ENCODE peak calls at places on chromosomes 16 and 17, in nine cellular contexts. E, H, L, X, W, Z, G, S and K are unnamed samples.

GRCh38 chr17:67435122-67435521 is 58.0 kb downstream of the PITPNC1 start:
- DNase-seq in E (peak), H (no peak), L (no peak), X (no peak), W (no peak), Z (no peak), G (no peak), S (peak), K (no peak)

GRCh38 chr17:7916799-7917198 is 710 bp upstream of the RNF227 start:
- DNase-seq in E (no peak), H (no peak), L (no peak), X (no peak), W (no peak), Z (no peak), G (no peak), S (no peak), K (peak)

GRCh38 chr17:50560931-50561750 is 626 bp downstream of the CACNA1G start:
- DNase-seq in E (no peak), H (no peak), L (no peak), X (no peak), W (no peak), Z (peak), G (no peak), S (no peak), K (peak)

GRCh38 chr16:30395155-30395991 is at the start of gene ZNF48:
- DNase-seq in E (peak), H (peak), L (peak), X (peak), W (peak), Z (peak), G (peak), S (peak), K (peak)

GRCh38 chr17:44331249-44331760 is 6.7 kb upstream of the SLC25A39 start:
- DNase-seq in E (peak), H (peak), L (peak), X (peak), W (peak), Z (peak), G (peak), S (peak), K (peak)

GRCh38 chr16:21156767-21157467 is 1.6 kb upstream of the LDAF1 start:
- DNase-seq in E (no peak), H (peak), L (peak), X (peak), W (no peak), Z (peak), G (peak), S (no peak), K (peak)

GRCh38 chr17:74466111-74466784 is at the start of gene CD300A:
- DNase-seq in E (no peak), H (no peak), L (no peak), X (no peak), W (no peak), Z (peak), G (no peak), S (peak), K (no peak)

GRCh38 chr17:61250335-61250890 is 149.2 kb upstream of the TBX2 start:
- DNase-seq in E (no peak), H (no peak), L (no peak), X (no peak), W (no peak), Z (no peak), G (no peak), S (no peak), K (no peak)

GRCh38 chr17:19364699-19365498 is 2.4 kb upstream of the B9D1 start:
- DNase-seq in E (no peak), H (no peak), L (peak), X (no peak), W (no peak), Z (no peak), G (no peak), S (no peak), K (peak)

GRCh38 chr16:9351440-9351839 is 260.0 kb downstream of the HAPSTR1 start:
- DNase-seq in E (no peak), H (no peak), L (no peak), X (no peak), W (no peak), Z (no peak), G (no peak), S (no peak), K (no peak)

GRCh38 chr17:10837987-10838386 is at the start of gene PIRT:
- DNase-seq in E (no peak), H (no peak), L (no peak), X (no peak), W (no peak), Z (no peak), G (no peak), S (no peak), K (no peak)

GRCh38 chr17:35489944-35490343 is 41.4 kb upstream of the SLFN13 start:
- DNase-seq in E (no peak), H (no peak), L (no peak), X (no peak), W (no peak), Z (peak), G (no peak), S (no peak), K (no peak)

GRCh38 chr16:49754495-49755290 is 101.2 kb downstream of the ZNF423 start:
- DNase-seq in E (no peak), H (peak), L (no peak), X (no peak), W (no peak), Z (peak), G (no peak), S (no peak), K (peak)

GRCh38 chr16:2518823-2519710 is 1.1 kb upstream of the AMDHD2 start:
- DNase-seq in E (no peak), H (no peak), L (no peak), X (no peak), W (no peak), Z (no peak), G (no peak), S (no peak), K (no peak)

GRCh38 chr17:45019177-45019711 is 32.2 kb downstream of the DCAKD start:
- DNase-seq in E (no peak), H (peak), L (no peak), X (peak), W (no peak), Z (peak), G (peak), S (peak), K (peak)

GRCh38 chr17:57567278-57567677 is 177.8 kb downstream of the CCDC182 start:
- DNase-seq in E (no peak), H (peak), L (no peak), X (no peak), W (no peak), Z (no peak), G (no peak), S (no peak), K (peak)

GRCh38 chr17:47324224-47325020 is 667 bp downstream of the EFCAB13 start:
- DNase-seq in E (peak), H (no peak), L (no peak), X (no peak), W (peak), Z (peak), G (no peak), S (peak), K (peak)

GRCh38 chr17:1413281-1413791 is 13.3 kb upstream of the YWHAE start:
- DNase-seq in E (no peak), H (peak), L (no peak), X (no peak), W (no peak), Z (no peak), G (no peak), S (no peak), K (no peak)

GRCh38 chr16:67447508-67448076 is 16.7 kb downstream of the HSD11B2 start:
- DNase-seq in E (peak), H (peak), L (no peak), X (peak), W (peak), Z (peak), G (no peak), S (peak), K (peak)

GRCh38 chr17:10186771-10187425 is 11.5 kb downstream of the GAS7 start:
- DNase-seq in E (no peak), H (no peak), L (no peak), X (no peak), W (no peak), Z (no peak), G (no peak), S (no peak), K (no peak)

GRCh38 chr17:50679008-50679544 is 28.6 kb downstream of the ANKRD40 start:
- DNase-seq in E (no peak), H (no peak), L (no peak), X (no peak), W (no peak), Z (no peak), G (no peak), S (no peak), K (no peak)

GRCh38 chr17:10251212-10251948 is 53.0 kb upstream of the GAS7 start:
- DNase-seq in E (no peak), H (no peak), L (no peak), X (no peak), W (no peak), Z (no peak), G (no peak), S (no peak), K (no peak)

GRCh38 chr16:16110111-16110490 is 113.2 kb downstream of the ABCC6 start:
- DNase-seq in E (no peak), H (no peak), L (no peak), X (no peak), W (no peak), Z (no peak), G (no peak), S (no peak), K (no peak)

GRCh38 chr16:2429771-2430663 is 770 bp downstream of the CCNF start:
- DNase-seq in E (no peak), H (peak), L (no peak), X (peak), W (no peak), Z (peak), G (no peak), S (no peak), K (peak)

GRCh38 chr17:50043290-50044148 is 12.4 kb upstream of the ITGA3 start:
- DNase-seq in E (no peak), H (no peak), L (no peak), X (no peak), W (peak), Z (no peak), G (no peak), S (no peak), K (no peak)